ENCODE peak calls at places on chromosome 6, in nine cellular contexts. One of them, this sample, is unnamed.

GRCh38 chr6:37514377-37514776 is 14.7 kb upstream of the CCDC167 start:
- DNase-seq in adrenal gland: no peak
- DNase-seq in heart left ventricle: no peak
- DNase-seq in GM12891: no peak
- DNase-seq in GM12878: no peak
- DNase-seq in stomach: no peak
- DNase-seq in transverse colon: no peak
- DNase-seq in IMR-90: peak
- DNase-seq in H1: no peak
- DNase-seq in this sample: peak

GRCh38 chr6:6557871-6558270 is 30.6 kb upstream of the LY86 start:
- DNase-seq in adrenal gland: no peak
- DNase-seq in heart left ventricle: no peak
- DNase-seq in GM12891: no peak
- DNase-seq in GM12878: no peak
- DNase-seq in stomach: no peak
- DNase-seq in transverse colon: no peak
- DNase-seq in IMR-90: no peak
- DNase-seq in H1: no peak
- DNase-seq in this sample: no peak

GRCh38 chr6:33071579-33071978 is 1.9 kb downstream of the HLA-DPA1 start:
- DNase-seq in adrenal gland: no peak
- DNase-seq in heart left ventricle: no peak
- DNase-seq in GM12891: no peak
- DNase-seq in GM12878: no peak
- DNase-seq in stomach: no peak
- DNase-seq in transverse colon: no peak
- DNase-seq in IMR-90: no peak
- DNase-seq in H1: no peak
- DNase-seq in this sample: no peak

GRCh38 chr6:75143186-75143585 is 62.7 kb downstream of the COL12A1 start:
- DNase-seq in adrenal gland: no peak
- DNase-seq in heart left ventricle: no peak
- DNase-seq in GM12891: no peak
- DNase-seq in GM12878: no peak
- DNase-seq in stomach: no peak
- DNase-seq in transverse colon: no peak
- DNase-seq in IMR-90: peak
- DNase-seq in H1: no peak
- DNase-seq in this sample: no peak

GRCh38 chr6:81834141-81834621 is 81.7 kb upstream of the TENT5A start:
- DNase-seq in adrenal gland: peak
- DNase-seq in heart left ventricle: peak
- DNase-seq in GM12891: no peak
- DNase-seq in GM12878: no peak
- DNase-seq in stomach: peak
- DNase-seq in transverse colon: peak
- DNase-seq in IMR-90: peak
- DNase-seq in H1: no peak
- DNase-seq in this sample: peak

GRCh38 chr6:161011509-161012480 is 20.2 kb downstream of the MAP3K4 start:
- DNase-seq in adrenal gland: no peak
- DNase-seq in heart left ventricle: no peak
- DNase-seq in GM12891: no peak
- DNase-seq in GM12878: no peak
- DNase-seq in stomach: no peak
- DNase-seq in transverse colon: no peak
- DNase-seq in IMR-90: peak
- DNase-seq in H1: no peak
- DNase-seq in this sample: no peak

GRCh38 chr6:137157601-137158000 is 15.8 kb downstream of the IL22RA2 start:
- DNase-seq in adrenal gland: no peak
- DNase-seq in heart left ventricle: no peak
- DNase-seq in GM12891: no peak
- DNase-seq in GM12878: no peak
- DNase-seq in stomach: no peak
- DNase-seq in transverse colon: no peak
- DNase-seq in IMR-90: no peak
- DNase-seq in H1: no peak
- DNase-seq in this sample: no peak

GRCh38 chr6:65760285-65760684 is 53.3 kb upstream of the EYS start:
- DNase-seq in adrenal gland: no peak
- DNase-seq in heart left ventricle: no peak
- DNase-seq in GM12891: no peak
- DNase-seq in GM12878: no peak
- DNase-seq in stomach: no peak
- DNase-seq in transverse colon: no peak
- DNase-seq in IMR-90: peak
- DNase-seq in H1: no peak
- DNase-seq in this sample: peak

GRCh38 chr6:36627801-36628246 is 33.7 kb downstream of the SRSF3 start:
- DNase-seq in adrenal gland: peak
- DNase-seq in heart left ventricle: peak
- DNase-seq in GM12891: no peak
- DNase-seq in GM12878: no peak
- DNase-seq in stomach: peak
- DNase-seq in transverse colon: peak
- DNase-seq in IMR-90: peak
- DNase-seq in H1: no peak
- DNase-seq in this sample: no peak

GRCh38 chr6:3276174-3277167 is 17.7 kb downstream of the PSMG4 start:
- DNase-seq in adrenal gland: peak
- DNase-seq in heart left ventricle: no peak
- DNase-seq in GM12891: no peak
- DNase-seq in GM12878: no peak
- DNase-seq in stomach: no peak
- DNase-seq in transverse colon: no peak
- DNase-seq in IMR-90: no peak
- DNase-seq in H1: no peak
- DNase-seq in this sample: no peak

GRCh38 chr6:3270258-3270657 is 11.5 kb downstream of the PSMG4 start:
- DNase-seq in adrenal gland: no peak
- DNase-seq in heart left ventricle: no peak
- DNase-seq in GM12891: no peak
- DNase-seq in GM12878: no peak
- DNase-seq in stomach: peak
- DNase-seq in transverse colon: peak
- DNase-seq in IMR-90: no peak
- DNase-seq in H1: no peak
- DNase-seq in this sample: no peak

GRCh38 chr6:3273707-3274521 is 15.2 kb downstream of the PSMG4 start:
- DNase-seq in adrenal gland: no peak
- DNase-seq in heart left ventricle: peak
- DNase-seq in GM12891: no peak
- DNase-seq in GM12878: no peak
- DNase-seq in stomach: no peak
- DNase-seq in transverse colon: no peak
- DNase-seq in IMR-90: no peak
- DNase-seq in H1: no peak
- DNase-seq in this sample: no peak

GRCh38 chr6:3271756-3272155 is 13.0 kb downstream of the PSMG4 start:
- DNase-seq in adrenal gland: no peak
- DNase-seq in heart left ventricle: no peak
- DNase-seq in GM12891: no peak
- DNase-seq in GM12878: no peak
- DNase-seq in stomach: no peak
- DNase-seq in transverse colon: no peak
- DNase-seq in IMR-90: no peak
- DNase-seq in H1: no peak
- DNase-seq in this sample: no peak

DNA sequence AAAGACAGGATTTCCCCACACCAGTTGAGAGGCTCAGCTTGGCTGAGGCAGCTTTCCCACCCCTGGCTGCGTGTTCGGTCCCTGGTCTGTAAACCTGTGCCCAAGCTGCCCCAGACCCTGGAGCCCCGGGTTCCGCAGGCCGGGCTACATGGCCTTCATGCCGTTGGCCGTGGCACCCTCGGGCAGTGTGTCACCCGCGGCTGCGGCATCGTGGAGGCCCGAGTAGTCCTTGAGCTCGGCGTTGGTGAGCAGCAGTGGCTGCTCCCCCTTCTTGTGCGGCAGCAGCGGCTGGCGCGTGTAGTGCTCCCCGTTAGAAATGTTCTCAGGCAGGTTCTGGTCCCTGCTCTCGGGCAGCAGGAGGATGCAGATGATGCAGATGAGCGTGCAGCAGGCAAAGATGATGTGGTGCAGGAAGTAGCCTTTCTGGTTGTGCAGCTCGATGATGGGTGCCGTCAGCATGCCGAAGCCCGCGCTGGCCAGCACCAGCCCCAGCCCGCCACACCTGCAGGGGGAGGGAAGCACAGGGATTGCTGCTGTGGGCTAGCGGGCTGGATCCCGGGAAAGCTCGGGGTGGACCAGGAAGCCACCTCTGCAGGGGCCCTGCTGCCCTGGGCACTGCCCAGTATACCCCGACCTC is 14.3 kb downstream of the PSMG4 start:
- DNase-seq in adrenal gland: no peak
- DNase-seq in heart left ventricle: no peak
- DNase-seq in GM12891: no peak
- DNase-seq in GM12878: no peak
- DNase-seq in stomach: no peak
- DNase-seq in transverse colon: no peak
- DNase-seq in IMR-90: no peak
- DNase-seq in H1: no peak
- DNase-seq in this sample: no peak
- TF ChIP-seq POLR2A in adrenal gland: no peak
- TF ChIP-seq POLR2A in heart left ventricle: no peak
- TF ChIP-seq POLR2A in GM12891: no peak
- TF ChIP-seq POLR2A in GM12878: no peak
- TF ChIP-seq POLR2A in stomach: no peak
- TF ChIP-seq POLR2A in transverse colon: no peak
- TF ChIP-seq POLR2A in IMR-90: no peak
- TF ChIP-seq POLR2A in H1: no peak
- TF ChIP-seq POLR2A in this sample: no peak

GRCh38 chr6:34392497-34393190 is at the start of gene NUDT3:
- DNase-seq in adrenal gland: peak
- DNase-seq in heart left ventricle: peak
- DNase-seq in GM12891: peak
- DNase-seq in GM12878: peak
- DNase-seq in stomach: peak
- DNase-seq in transverse colon: peak
- DNase-seq in IMR-90: peak
- DNase-seq in H1: peak
- DNase-seq in this sample: peak
- TF ChIP-seq POLR2A in adrenal gland: peak
- TF ChIP-seq POLR2A in heart left ventricle: peak
- TF ChIP-seq POLR2A in GM12891: peak
- TF ChIP-seq POLR2A in GM12878: peak
- TF ChIP-seq POLR2A in stomach: no peak
- TF ChIP-seq POLR2A in transverse colon: no peak
- TF ChIP-seq POLR2A in IMR-90: no peak
- TF ChIP-seq POLR2A in H1: peak
- TF ChIP-seq POLR2A in this sample: peak

GRCh38 chr6:110816677-110817076 is 1.4 kb upstream of the CDK19 start:
- DNase-seq in adrenal gland: no peak
- DNase-seq in heart left ventricle: no peak
- DNase-seq in GM12891: no peak
- DNase-seq in GM12878: no peak
- DNase-seq in stomach: no peak
- DNase-seq in transverse colon: peak
- DNase-seq in IMR-90: no peak
- DNase-seq in H1: no peak
- DNase-seq in this sample: no peak

GRCh38 chr6:110815260-110816109 is at the start of gene CDK19:
- DNase-seq in adrenal gland: peak
- DNase-seq in heart left ventricle: peak
- DNase-seq in GM12891: peak
- DNase-seq in GM12878: peak
- DNase-seq in stomach: peak
- DNase-seq in transverse colon: peak
- DNase-seq in IMR-90: peak
- DNase-seq in H1: peak
- DNase-seq in this sample: peak

GRCh38 chr6:110813813-110814487 is 1.3 kb downstream of the CDK19 start:
- DNase-seq in adrenal gland: no peak
- DNase-seq in heart left ventricle: no peak
- DNase-seq in GM12891: peak
- DNase-seq in GM12878: no peak
- DNase-seq in stomach: no peak
- DNase-seq in transverse colon: peak
- DNase-seq in IMR-90: no peak
- DNase-seq in H1: no peak
- DNase-seq in this sample: no peak

GRCh38 chr6:110814488-110815259 is 595 bp downstream of the CDK19 start:
- DNase-seq in adrenal gland: peak
- DNase-seq in heart left ventricle: peak
- DNase-seq in GM12891: peak
- DNase-seq in GM12878: no peak
- DNase-seq in stomach: peak
- DNase-seq in transverse colon: peak
- DNase-seq in IMR-90: peak
- DNase-seq in H1: peak
- DNase-seq in this sample: peak

GRCh38 chr6:110816110-110816409 is 791 bp upstream of the CDK19 start:
- DNase-seq in adrenal gland: no peak
- DNase-seq in heart left ventricle: no peak
- DNase-seq in GM12891: no peak
- DNase-seq in GM12878: no peak
- DNase-seq in stomach: no peak
- DNase-seq in transverse colon: no peak
- DNase-seq in IMR-90: no peak
- DNase-seq in H1: no peak
- DNase-seq in this sample: no peak
- TF ChIP-seq POLR2A in adrenal gland: no peak
- TF ChIP-seq POLR2A in heart left ventricle: no peak
- TF ChIP-seq POLR2A in GM12891: peak
- TF ChIP-seq POLR2A in GM12878: no peak
- TF ChIP-seq POLR2A in stomach: no peak
- TF ChIP-seq POLR2A in transverse colon: no peak
- TF ChIP-seq POLR2A in IMR-90: no peak
- TF ChIP-seq POLR2A in H1: no peak
- TF ChIP-seq POLR2A in this sample: no peak

GRCh38 chr6:111591901-111592461 is 13.7 kb downstream of the TRAF3IP2 start:
- DNase-seq in adrenal gland: no peak
- DNase-seq in heart left ventricle: no peak
- DNase-seq in GM12891: no peak
- DNase-seq in GM12878: no peak
- DNase-seq in stomach: no peak
- DNase-seq in transverse colon: no peak
- DNase-seq in IMR-90: no peak
- DNase-seq in H1: no peak
- DNase-seq in this sample: no peak

GRCh38 chr6:111591370-111591900 is 14.2 kb downstream of the TRAF3IP2 start:
- DNase-seq in adrenal gland: peak
- DNase-seq in heart left ventricle: peak
- DNase-seq in GM12891: no peak
- DNase-seq in GM12878: no peak
- DNase-seq in stomach: peak
- DNase-seq in transverse colon: peak
- DNase-seq in IMR-90: peak
- DNase-seq in H1: no peak
- DNase-seq in this sample: peak

GRCh38 chr6:111588366-111588765 is 17.3 kb downstream of the TRAF3IP2 start:
- DNase-seq in adrenal gland: no peak
- DNase-seq in heart left ventricle: no peak
- DNase-seq in GM12891: no peak
- DNase-seq in GM12878: no peak
- DNase-seq in stomach: no peak
- DNase-seq in transverse colon: no peak
- DNase-seq in IMR-90: no peak
- DNase-seq in H1: no peak
- DNase-seq in this sample: no peak

GRCh38 chr6:111590209-111590955 is 15.3 kb downstream of the TRAF3IP2 start:
- DNase-seq in adrenal gland: no peak
- DNase-seq in heart left ventricle: no peak
- DNase-seq in GM12891: no peak
- DNase-seq in GM12878: no peak
- DNase-seq in stomach: no peak
- DNase-seq in transverse colon: no peak
- DNase-seq in IMR-90: peak
- DNase-seq in H1: no peak
- DNase-seq in this sample: no peak

GRCh38 chr6:111589366-111589765 is 16.3 kb downstream of the TRAF3IP2 start:
- DNase-seq in adrenal gland: peak
- DNase-seq in heart left ventricle: peak
- DNase-seq in GM12891: no peak
- DNase-seq in GM12878: no peak
- DNase-seq in stomach: no peak
- DNase-seq in transverse colon: no peak
- DNase-seq in IMR-90: peak
- DNase-seq in H1: no peak
- DNase-seq in this sample: peak
- TF ChIP-seq POLR2A in adrenal gland: peak
- TF ChIP-seq POLR2A in heart left ventricle: no peak
- TF ChIP-seq POLR2A in GM12891: no peak
- TF ChIP-seq POLR2A in GM12878: no peak
- TF ChIP-seq POLR2A in stomach: no peak
- TF ChIP-seq POLR2A in transverse colon: no peak
- TF ChIP-seq POLR2A in IMR-90: peak
- TF ChIP-seq POLR2A in H1: no peak
- TF ChIP-seq POLR2A in this sample: peak